ENCODE peak calls at places on chromosomes 4 and X, in six cellular contexts. R is naive thymus-derived CD4-positive, alpha-beta T cell; Q is effector memory CD4-positive, alpha-beta T cell; D is foreskin keratinocyte; J is ovary; X is cardiac muscle cell. F is an unnamed sample.

GRCh38 chrX:129738466-129739308 is at the start of gene XPNPEP2:
- DNase-seq in R (no peak), Q (no peak), D (no peak), J (peak; percentile 39), X (peak; percentile 87), F (no peak)

GRCh38 chr4:13670456-13671150 is 43.1 kb upstream of the BOD1L1 start:
- DNase-seq in R (no peak), Q (no peak), D (no peak), J (no peak), X (peak; percentile 63), F (no peak)

GRCh38 chr4:100081511-100081910 is 108.8 kb downstream of the DDIT4L start:
- DNase-seq in R (no peak), Q (no peak), D (no peak), J (no peak), X (no peak), F (no peak)

GRCh38 chrX:8849945-8850344 is 48.8 kb upstream of the FAM9A start:
- DNase-seq in R (no peak), Q (no peak), D (no peak), J (no peak), X (no peak), F (no peak)

GRCh38 chrX:46169808-46170207 is 375.4 kb downstream of the ZNF674 start:
- DNase-seq in R (no peak), Q (no peak), D (no peak), J (no peak), X (no peak), F (no peak)

GRCh38 chr4:114036426-114036825 is 57.0 kb upstream of the ARSJ start:
- DNase-seq in R (no peak), Q (no peak), D (no peak), J (no peak), X (no peak), F (no peak)

GRCh38 chr4:174910271-174910670 is 7.9 kb upstream of the ADAM29 start:
- DNase-seq in R (no peak), Q (no peak), D (no peak), J (no peak), X (no peak), F (no peak)

GRCh38 chr4:60822986-60823385 is 377.1 kb upstream of the ADGRL3 start:
- DNase-seq in R (no peak), Q (no peak), D (no peak), J (no peak), X (no peak), F (no peak)

GRCh38 chrX:40154853-40155616 is 57.3 kb upstream of the BCOR start:
- DNase-seq in R (no peak), Q (no peak), D (no peak), J (peak; percentile 83), X (peak; percentile 75), F (peak; percentile 85)

GRCh38 chr4:41420576-41420975 is 117.4 kb upstream of the LIMCH1 start:
- DNase-seq in R (no peak), Q (no peak), D (no peak), J (no peak), X (no peak), F (no peak)

GRCh38 chr4:156945532-156945931 is 26.1 kb downstream of the PDGFC start:
- DNase-seq in R (no peak), Q (no peak), D (no peak), J (no peak), X (no peak), F (no peak)

GRCh38 chr4:98706200-98706813 is 47.9 kb upstream of the TSPAN5 start:
- DNase-seq in R (peak; percentile 21), Q (no peak), D (no peak), J (no peak), X (no peak), F (no peak)

GRCh38 chrX:154486396-154487207 is at the start of gene UBL4A:
- DNase-seq in R (no peak), Q (peak; percentile 34), D (no peak), J (peak; percentile 77), X (peak; percentile 75), F (no peak)

GRCh38 chrX:135927897-135928296 is 34.4 kb downstream of the SAGE1 start:
- DNase-seq in R (no peak), Q (no peak), D (no peak), J (no peak), X (no peak), F (no peak)
- H3K27me3 ChIP-seq in R (no peaks in the 10 kb centered on the region), Q (no peaks in the 10 kb centered on the region), D (no peaks in the 10 kb centered on the region), J (no peaks in the 10 kb centered on the region), X (no peaks in the 10 kb centered on the region), F (no peaks in the 10 kb centered on the region)

GRCh38 chr4:15003891-15004700 is 1.8 kb downstream of the CPEB2 start:
- DNase-seq in R (peak; percentile 64), Q (peak; percentile 49), D (no peak), J (peak; percentile 58), X (peak; percentile 29), F (no peak)

GRCh38 chr4:15001825-15002658 is at the start of gene CPEB2:
- DNase-seq in R (peak; percentile 89), Q (peak; percentile 79), D (peak; percentile 83), J (peak; percentile 96), X (peak; percentile 98), F (peak; percentile 96)

GRCh38 chr4:15004701-15005301 is 2.5 kb downstream of the CPEB2 start:
- DNase-seq in R (peak; percentile 36), Q (peak; percentile 12), D (peak; percentile 27), J (peak; percentile 86), X (peak; percentile 81), F (peak; percentile 86)

GRCh38 chr4:15002659-15003440 is 569 bp downstream of the CPEB2 start:
- DNase-seq in R (peak; percentile 88), Q (peak; percentile 86), D (peak; percentile 61), J (peak; percentile 77), X (peak; percentile 86), F (peak; percentile 78)

GRCh38 chr4:15003441-15003890 is 1.2 kb downstream of the CPEB2 start:
- DNase-seq in R (peak; percentile 65), Q (peak; percentile 46), D (no peak), J (peak; percentile 69), X (peak; percentile 53), F (no peak)
- H3K27me3 ChIP-seq in R (no peaks in the 10 kb centered on the region), Q (no peaks in the 10 kb centered on the region), D (no peaks in the 10 kb centered on the region), J (no peaks in the 10 kb centered on the region), X (no peaks in the 10 kb centered on the region), F (no peaks in the 10 kb centered on the region)

GRCh38 chr4:110705440-110705782 is 82.5 kb upstream of the PITX2 start:
- DNase-seq in R (no peak), Q (no peak), D (no peak), J (no peak), X (no peak), F (no peak)

GRCh38 chr4:110702326-110702725 is 79.4 kb upstream of the PITX2 start:
- DNase-seq in R (no peak), Q (no peak), D (no peak), J (no peak), X (no peak), F (no peak)

GRCh38 chr4:110704748-110705439 is 82.0 kb upstream of the PITX2 start:
- DNase-seq in R (no peak), Q (no peak), D (no peak), J (no peak), X (no peak), F (no peak)
- H3K27me3 ChIP-seq in R (no peaks in the 10 kb centered on the region), Q (no peaks in the 10 kb centered on the region), D (no peaks in the 10 kb centered on the region), J (no peaks in the 10 kb centered on the region), X (no peaks in the 10 kb centered on the region), F (no peaks in the 10 kb centered on the region)

DNA sequence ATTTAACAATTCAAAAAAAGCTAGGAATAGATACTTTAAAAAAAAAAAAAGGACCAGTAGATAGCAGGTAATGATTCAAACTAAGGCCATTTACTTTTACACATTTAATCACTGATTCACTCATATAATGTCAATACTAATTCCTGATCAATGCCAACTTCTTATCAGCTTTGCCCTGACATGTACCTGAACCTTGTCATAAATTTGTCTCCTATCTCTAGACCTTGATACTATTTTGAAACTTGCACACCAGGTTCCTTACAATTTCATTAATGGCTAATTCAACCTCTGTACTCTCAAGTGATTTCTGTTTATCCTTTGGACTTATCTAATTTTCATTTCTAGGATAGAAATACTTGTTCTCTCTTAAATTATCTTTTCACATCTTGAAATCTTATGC is 55.4 kb downstream of the UGT2B4 start:
- DNase-seq in R (no peak), Q (no peak), D (no peak), J (no peak), X (no peak), F (no peak)
- H3K27me3 ChIP-seq in R (no peaks in the 10 kb centered on the region), Q (no peaks in the 10 kb centered on the region), D (no peaks in the 10 kb centered on the region), J (no peaks in the 10 kb centered on the region), X (no peaks in the 10 kb centered on the region), F (no peaks in the 10 kb centered on the region)

GRCh38 chr4:831483-831805 is 5.5 kb upstream of the CPLX1 start:
- DNase-seq in R (no peak), Q (no peak), D (no peak), J (no peak), X (no peak), F (no peak)
- H3K27me3 ChIP-seq in R (no peaks in the 10 kb centered on the region), Q (peaks cover 6% of the 10 kb centered on the region), D (peaks cover 36% of the 10 kb centered on the region), J (no peaks in the 10 kb centered on the region), X (peaks cover 29% of the 10 kb centered on the region), F (peaks cover 9% of the 10 kb centered on the region)

GRCh38 chrX:124963717-124964116 is 356.0 kb upstream of the TEX13C start:
- DNase-seq in R (no peak), Q (no peak), D (no peak), J (no peak), X (no peak), F (no peak)

DNA sequence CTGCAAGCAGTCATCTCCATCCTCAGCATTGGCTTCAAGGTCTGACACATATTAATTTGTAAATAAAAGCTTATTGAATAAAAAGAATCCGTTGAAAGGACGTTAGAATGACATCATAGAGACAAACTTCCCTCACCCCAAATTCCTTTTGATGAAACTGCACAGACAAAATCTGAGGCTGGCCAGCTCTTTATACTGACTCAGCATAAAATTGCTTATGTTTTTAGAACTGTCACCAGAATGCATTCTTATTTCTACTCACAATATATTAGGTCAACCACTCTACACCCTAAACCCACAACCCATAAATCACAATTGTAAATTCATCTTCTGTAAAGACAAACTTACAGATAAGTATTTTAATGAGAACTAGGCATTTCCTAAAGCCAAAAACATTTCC is 359.2 kb upstream of the TEX13C start:
- DNase-seq in R (no peak), Q (no peak), D (no peak), J (no peak), X (no peak), F (no peak)
- H3K27me3 ChIP-seq in R (no peaks in the 10 kb centered on the region), Q (no peaks in the 10 kb centered on the region), D (no peaks in the 10 kb centered on the region), J (no peaks in the 10 kb centered on the region), X (no peaks in the 10 kb centered on the region), F (no peaks in the 10 kb centered on the region)

GRCh38 chrX:25001808-25002657 is 13.7 kb downstream of the ARX start:
- DNase-seq in R (no peak), Q (no peak), D (no peak), J (peak; percentile 70), X (no peak), F (no peak)

GRCh38 chrX:25004485-25005032 is 11.2 kb downstream of the ARX start:
- DNase-seq in R (no peak), Q (no peak), D (no peak), J (peak; percentile 61), X (no peak), F (no peak)

GRCh38 chrX:25004040-25004439 is 11.7 kb downstream of the ARX start:
- DNase-seq in R (no peak), Q (no peak), D (no peak), J (no peak), X (no peak), F (no peak)

GRCh38 chrX:25002658-25003015 is 13.1 kb downstream of the ARX start:
- DNase-seq in R (no peak), Q (no peak), D (no peak), J (peak; percentile 60), X (no peak), F (no peak)

GRCh38 chrX:25003066-25003849 is 12.5 kb downstream of the ARX start:
- DNase-seq in R (no peak), Q (no peak), D (no peak), J (peak; percentile 77), X (no peak), F (no peak)
- H3K27me3 ChIP-seq in R (no peaks in the 10 kb centered on the region), Q (peaks cover 10% of the 10 kb centered on the region), D (peaks cover 66% of the 10 kb centered on the region), J (no peaks in the 10 kb centered on the region), X (peaks cover 100% of the 10 kb centered on the region), F (peaks cover 43% of the 10 kb centered on the region)